ENCODE peak calls at places on chromosomes 3 and 15, in nine cellular contexts. R, J, M, U, X, Q, O, A and Z are unnamed samples.
A peak's percentile ranks its signal among the peaks of the same experiment; 100 is the strongest.

GRCh38 chr15:39628131-39628482 is 47.2 kb downstream of the THBS1 start:
- DNase-seq in Q (no peak), U (no peak), J (no peak), R (peak; percentile 29), X (no peak), A (no peak), M (peak; percentile 57), O (peak; percentile 68), Z (no peak)

GRCh38 chr15:98505611-98506031 is 142.7 kb upstream of the IGF1R start:
- DNase-seq in X (no peak), O (no peak), M (no peak), Q (no peak), J (no peak), A (peak; percentile 47), U (no peak), R (no peak), Z (peak; percentile 78)

GRCh38 chr3:13565581-13566461 is 16.9 kb downstream of the FBLN2 start:
- DNase-seq in R (no peak), O (no peak), M (no peak), Q (no peak), X (no peak), U (no peak), J (no peak), A (no peak), Z (no peak)

GRCh38 chr15:56813995-56814394 is 80.7 kb upstream of the ZNF280D start:
- DNase-seq in Q (no peak), U (no peak), A (no peak), X (no peak), J (no peak), R (no peak), O (no peak), M (no peak), Z (no peak)

GRCh38 chr3:29071077-29071634 is 209.7 kb upstream of the RBMS3 start:
- DNase-seq in M (no peak), X (peak; percentile 28), J (no peak), O (no peak), U (peak; percentile 36), R (no peak), Q (no peak), A (no peak), Z (no peak)

GRCh38 chr15:69491051-69491505 is 38.5 kb downstream of the RPLP1 start:
- DNase-seq in X (peak; percentile 59), R (no peak), U (no peak), Q (no peak), M (peak; percentile 24), A (no peak), J (no peak), O (no peak), Z (peak; percentile 68)

GRCh38 chr3:195175076-195175475 is 95.9 kb downstream of the XXYLT1 start:
- DNase-seq in U (no peak), X (no peak), J (no peak), Q (no peak), M (peak; percentile 30), O (no peak), R (no peak), A (no peak), Z (no peak)

GRCh38 chr3:4835616-4836043 is 143.6 kb upstream of the BHLHE40 start:
- DNase-seq in A (no peak), O (no peak), U (no peak), R (no peak), Q (no peak), M (no peak), X (no peak), J (no peak), Z (no peak)

GRCh38 chr15:42037650-42038049 is 16.8 kb upstream of the PLA2G4E start:
- DNase-seq in Q (no peak), X (no peak), R (no peak), M (peak; percentile 28), J (no peak), U (no peak), O (no peak), A (no peak), Z (no peak)

GRCh38 chr15:101613130-101614000 is 38.8 kb downstream of the TM2D3 start:
- DNase-seq in R (peak; percentile 63), M (no peak), Q (peak; percentile 52), X (peak; percentile 48), O (no peak), J (peak; percentile 92), A (peak; percentile 74), U (peak; percentile 35), Z (peak; percentile 85)

GRCh38 chr15:90019611-90020010 is 18.5 kb downstream of the ZNF710 start:
- DNase-seq in M (peak; percentile 46), O (no peak), J (no peak), U (no peak), A (no peak), R (no peak), X (no peak), Q (no peak), Z (no peak)
- H3K4me3 ChIP-seq in M (no peak overlapping the region), O (no peak overlapping the region), J (no peak overlapping the region), U (no peak overlapping the region), A (no peak overlapping the region), R (no peak overlapping the region), X (no peak overlapping the region), Q (no peak overlapping the region), Z (no peak overlapping the region)

GRCh38 chr3:127783166-127783565 is 39.1 kb downstream of the MGLL start:
- DNase-seq in J (no peak), O (no peak), X (no peak), R (no peak), Q (no peak), A (no peak), U (no peak), M (no peak), Z (no peak)

GRCh38 chr3:127777861-127778711 is 44.2 kb downstream of the MGLL start:
- DNase-seq in M (no peak), U (no peak), O (no peak), X (no peak), Q (no peak), A (no peak), J (no peak), R (no peak), Z (no peak)

GRCh38 chr3:127779747-127780146 is 42.6 kb downstream of the MGLL start:
- DNase-seq in A (no peak), X (peak; percentile 16), O (no peak), U (no peak), M (no peak), R (no peak), J (no peak), Q (no peak), Z (peak; percentile 70)

GRCh38 chr3:127781411-127782001 is 40.8 kb downstream of the MGLL start:
- DNase-seq in Q (no peak), X (peak; percentile 70), M (no peak), O (no peak), J (peak; percentile 79), R (peak; percentile 78), U (peak; percentile 55), A (no peak), Z (no peak)

DNA sequence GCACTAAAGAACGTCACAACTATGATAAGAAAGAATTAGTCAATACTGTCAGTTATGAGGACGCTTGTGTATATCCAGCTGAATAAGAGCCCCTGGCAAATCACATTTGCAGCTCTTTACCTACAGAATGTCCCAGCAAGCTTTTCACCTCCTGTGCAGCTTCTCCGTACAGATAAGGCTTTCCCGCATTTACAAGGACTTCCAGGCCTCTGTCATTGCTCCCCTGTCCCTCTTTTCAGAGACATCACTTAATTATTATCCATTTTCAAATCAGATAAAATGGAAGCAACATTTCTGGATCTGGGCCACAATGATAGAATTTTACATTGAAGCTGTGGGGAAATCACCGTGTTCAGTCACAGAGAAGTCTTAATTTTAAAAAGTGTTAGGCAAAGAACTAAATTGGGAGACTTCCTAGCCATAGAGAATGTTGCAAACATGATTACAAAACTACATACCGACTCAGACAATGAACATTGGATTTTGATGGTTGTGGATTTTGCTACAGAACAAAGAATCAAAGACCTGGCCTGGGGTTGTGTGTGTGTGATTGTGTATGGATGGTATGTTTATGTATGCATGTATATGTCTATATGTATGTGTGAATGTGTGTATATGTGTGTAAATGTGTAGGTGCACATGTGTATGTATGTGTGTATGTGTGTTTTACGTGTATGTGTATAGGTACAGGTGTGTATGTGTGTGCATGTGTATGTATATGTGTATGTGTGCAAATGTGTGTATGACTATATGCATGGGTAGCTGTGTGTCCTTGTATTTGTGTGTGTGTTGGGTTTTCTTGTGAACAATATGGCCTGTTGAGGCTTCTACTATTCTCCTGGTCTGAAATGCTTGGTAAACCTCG is 41.5 kb downstream of the MGLL start:
- DNase-seq in X (no peak), R (no peak), J (no peak), A (no peak), O (no peak), Q (no peak), U (no peak), M (no peak), Z (no peak)
- H3K4me3 ChIP-seq in X (no peak overlapping the region), R (no peak overlapping the region), J (no peak overlapping the region), A (no peak overlapping the region), O (no peak overlapping the region), Q (no peak overlapping the region), U (no peak overlapping the region), M (no peak overlapping the region), Z (no peak overlapping the region)

GRCh38 chr15:60814062-60814461 is 335.1 kb upstream of the ICE2 start:
- DNase-seq in M (no peak), O (no peak), Q (no peak), R (peak; percentile 16), U (peak; percentile 41), X (peak; percentile 28), J (no peak), A (no peak), Z (no peak)

GRCh38 chr15:60814855-60815254 is 335.9 kb upstream of the ICE2 start:
- DNase-seq in J (no peak), U (no peak), Q (no peak), R (no peak), O (no peak), X (no peak), A (no peak), M (no peak), Z (no peak)

GRCh38 chr15:60819860-60820259 is 340.9 kb upstream of the ICE2 start:
- DNase-seq in O (no peak), A (no peak), U (no peak), R (no peak), Q (no peak), M (no peak), J (no peak), X (no peak), Z (no peak)

GRCh38 chr15:60809375-60809774 is 330.4 kb upstream of the ICE2 start:
- DNase-seq in U (no peak), X (no peak), Q (no peak), A (no peak), O (no peak), J (no peak), M (no peak), R (no peak), Z (no peak)

GRCh38 chr15:60815321-60815720 is 336.4 kb upstream of the ICE2 start:
- DNase-seq in R (no peak), A (no peak), Q (no peak), M (no peak), J (no peak), U (no peak), O (no peak), X (no peak), Z (no peak)
- H3K4me3 ChIP-seq in R (no peak overlapping the region), A (no peak overlapping the region), Q (no peak overlapping the region), M (no peak overlapping the region), J (no peak overlapping the region), U (no peak overlapping the region), O (no peak overlapping the region), X (no peak overlapping the region), Z (no peak overlapping the region)

DNA sequence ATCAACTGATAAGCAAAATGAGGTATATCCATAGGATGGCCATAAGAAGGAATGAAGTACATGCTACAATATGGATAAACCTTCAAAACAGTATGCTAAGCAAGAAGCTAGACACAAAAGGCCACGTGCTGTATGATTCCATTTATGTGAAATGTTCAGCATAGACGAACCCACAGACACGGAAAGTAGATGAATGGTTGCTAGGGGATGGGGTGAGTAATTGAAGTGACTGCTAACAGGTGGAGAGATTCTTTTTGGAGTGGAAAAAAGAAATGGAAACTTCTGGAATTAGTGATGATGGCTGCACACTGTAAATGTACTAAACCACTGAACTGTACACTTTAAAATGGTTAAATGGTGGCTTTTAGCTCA is 630 bp upstream of the EFCAB12 start:
- DNase-seq in J (no peak), O (no peak), U (no peak), Q (no peak), M (no peak), X (no peak), A (no peak), R (peak; percentile 8), Z (no peak)
- H3K4me3 ChIP-seq in J (peak overlapping the region; percentile 63), O (no peak overlapping the region), U (no peak overlapping the region), Q (peak overlapping the region; percentile 81), M (no peak overlapping the region), X (no peak overlapping the region), A (peak overlapping the region; percentile 54), R (no peak overlapping the region), Z (peak overlapping the region; percentile 44)